ENCODE peak calls at places on chromosomes 6 and 20, in eight cellular contexts. E is effector memory CD4-positive, alpha-beta T cell; Z is amygdala; Y is lower leg skin; P is T-helper 2 cell; Q is GM12865; V is C1 segment of cervical spinal cord; S is activated T-cell treated with anti-CD3 and anti-CD28 coated beads, Interleukin-2, amount 50 U/mL, for 72 hours. K is an unnamed sample.

GRCh38 chr6:108323710-108324109 is 28.9 kb downstream of the AFG1L start:
- DNase-seq in S (no peak), Q (no peak), E (no peak), V (no peak), Z (no peak), P (no peak), Y (no peak), K (no peak)

GRCh38 chr6:147099974-147100373 is 104.2 kb upstream of the STXBP5 start:
- DNase-seq in E (no peak), V (no peak), S (no peak), Z (no peak), Q (no peak), P (no peak), Y (no peak), K (no peak)

GRCh38 chr6:70479236-70479635 is 65.9 kb downstream of the FAM135A start:
- DNase-seq in P (no peak), E (no peak), S (no peak), Q (no peak), Y (no peak), V (no peak), Z (no peak), K (no peak)

GRCh38 chr6:149974825-149975224 is 11.1 kb downstream of the ULBP1 start:
- DNase-seq in P (no peak), S (no peak), E (no peak), Z (no peak), Y (no peak), Q (no peak), V (no peak), K (no peak)

GRCh38 chr20:43444107-43444506 is 13.6 kb upstream of the SRSF6 start:
- DNase-seq in Z (no peak), E (no peak), S (no peak), V (no peak), P (no peak), Q (no peak), Y (no peak), K (no peak)

GRCh38 chr20:5797843-5798462 is 47.8 kb downstream of the SHLD1 start:
- DNase-seq in S (no peak), Q (peak), Y (no peak), E (no peak), P (no peak), V (no peak), Z (no peak), K (peak)

GRCh38 chr6:47319382-47319781 is 9.7 kb upstream of the TNFRSF21 start:
- DNase-seq in P (no peak), Z (no peak), S (no peak), Q (no peak), V (no peak), E (no peak), Y (no peak), K (no peak)

GRCh38 chr20:10660661-10661060 is 13.1 kb downstream of the JAG1 start:
- DNase-seq in S (no peak), Q (no peak), E (no peak), P (no peak), V (no peak), Z (no peak), Y (no peak), K (no peak)

GRCh38 chr20:25369529-25369928 is 21.1 kb downstream of the ABHD12 start:
- DNase-seq in Q (no peak), V (no peak), Z (no peak), Y (no peak), S (no peak), P (no peak), E (no peak), K (no peak)

GRCh38 chr6:167437888-167438484 is 113.1 kb downstream of the TTLL2 start:
- DNase-seq in V (no peak), Q (no peak), Y (no peak), Z (no peak), S (no peak), P (no peak), E (no peak), K (no peak)

GRCh38 chr6:31126416-31127175 is 6.3 kb upstream of the CDSN start:
- DNase-seq in Z (no peak), S (no peak), P (no peak), V (no peak), Y (no peak), E (no peak), Q (no peak), K (no peak)